ENCODE peak calls at places on chromosomes 16 and 17, in eight cellular contexts. F is body of pancreas; L is lung; N is CD4-positive, CD25-positive, alpha-beta regulatory T cell; O is fibroblast of lung; X is neural progenitor cell; P is CD4-positive, alpha-beta memory T cell; W is mesendoderm. C is an unnamed sample.

GRCh38 chr17:22490399-22490798 is 798.1 kb downstream of the KCNJ18 start:
- DNase-seq in N (no peak), O (no peak), P (no peak), L (no peak), W (no peak), F (no peak), X (no peak), C (no peak)

GRCh38 chr16:81885976-81886586 is 107.0 kb downstream of the PLCG2 start:
- DNase-seq in F (peak), P (no peak), X (peak), O (peak), L (no peak), N (no peak), W (peak), C (peak)

GRCh38 chr16:69057400-69058378 is 47.8 kb upstream of the HAS3 start:
- DNase-seq in F (peak), X (no peak), L (no peak), N (no peak), P (no peak), W (no peak), O (peak), C (no peak)

GRCh38 chr17:79019631-79020584 is 4.1 kb upstream of the C1QTNF1 start:
- DNase-seq in L (no peak), O (peak), P (peak), X (peak), F (peak), W (peak), N (peak), C (peak)

GRCh38 chr17:44878627-44879221 is 20.5 kb downstream of the EFTUD2 start:
- DNase-seq in P (peak), O (peak), X (peak), F (peak), W (peak), N (peak), L (no peak), C (no peak)

GRCh38 chr16:78183437-78183836 is 84.0 kb downstream of the WWOX start:
- DNase-seq in P (no peak), W (no peak), X (no peak), N (no peak), O (no peak), F (no peak), L (no peak), C (no peak)

GRCh38 chr17:34580685-34581445 is 1.5 kb downstream of the TMEM132E start:
- DNase-seq in O (no peak), X (peak), W (peak), L (no peak), N (no peak), F (no peak), P (no peak), C (no peak)

GRCh38 chr17:37148171-37148570 is 199.4 kb downstream of the AATF start:
- DNase-seq in W (no peak), L (no peak), F (no peak), N (no peak), X (no peak), P (no peak), O (peak), C (no peak)

GRCh38 chr17:50263293-50264262 is 10.7 kb upstream of the TMEM92 start:
- DNase-seq in F (no peak), X (no peak), W (no peak), O (no peak), N (no peak), L (no peak), P (no peak), C (no peak)

GRCh38 chr16:80802902-80803301 is 1.5 kb downstream of the CDYL2 start:
- DNase-seq in W (no peak), L (no peak), X (no peak), O (no peak), N (no peak), F (no peak), P (no peak), C (no peak)

GRCh38 chr16:65154321-65154720 is 32.5 kb upstream of the CDH11 start:
- DNase-seq in O (peak), N (no peak), X (peak), F (no peak), W (peak), P (no peak), L (no peak), C (no peak)

GRCh38 chr17:29042679-29043538 is at the start of gene PIPOX:
- DNase-seq in W (peak), L (peak), F (peak), P (no peak), N (no peak), X (peak), O (peak), C (no peak)

GRCh38 chr17:74778960-74779359 is 2.8 kb upstream of the NAT9 start:
- DNase-seq in L (no peak), W (no peak), N (no peak), X (no peak), P (no peak), O (peak), F (no peak), C (no peak)

GRCh38 chr17:71431146-71431545 is 689.7 kb upstream of the SOX9 start:
- DNase-seq in F (no peak), L (no peak), X (no peak), O (no peak), N (no peak), W (no peak), P (no peak), C (no peak)

GRCh38 chr17:34988644-34989043 is 8.3 kb downstream of the LIG3 start:
- DNase-seq in L (no peak), F (no peak), X (no peak), P (no peak), W (no peak), O (no peak), N (no peak), C (no peak)

GRCh38 chr16:85168732-85169256 is 56.5 kb upstream of the CIBAR2 start:
- DNase-seq in W (peak), F (peak), L (no peak), N (no peak), O (peak), P (no peak), X (peak), C (no peak)

GRCh38 chr16:4922721-4923342 is 14.1 kb downstream of the PPL start:
- DNase-seq in P (no peak), X (no peak), W (no peak), N (no peak), O (no peak), L (no peak), F (no peak), C (no peak)

GRCh38 chr16:12245088-12245922 is 268.8 kb downstream of the SNX29 start:
- DNase-seq in P (no peak), F (no peak), L (no peak), O (no peak), W (no peak), X (no peak), N (no peak), C (no peak)

GRCh38 chr16:70298988-70299938 is at the start of gene DDX19B:
- DNase-seq in O (peak), W (peak), N (peak), X (peak), L (peak), F (peak), P (peak), C (peak)

GRCh38 chr16:23081675-23082119 is 67.6 kb downstream of the USP31 start:
- DNase-seq in X (no peak), O (peak), N (no peak), L (no peak), W (peak), P (no peak), F (no peak), C (no peak)

GRCh38 chr16:88429387-88430184 is 23.5 kb upstream of the ZFPM1 start:
- DNase-seq in L (no peak), P (no peak), O (no peak), W (no peak), F (no peak), X (no peak), N (no peak), C (no peak)

GRCh38 chr16:12403746-12404658 is 399.7 kb downstream of the CPPED1 start:
- DNase-seq in O (no peak), X (peak), W (no peak), F (no peak), L (no peak), N (no peak), P (no peak), C (no peak)

GRCh38 chr17:4839965-4840892 is 7.1 kb downstream of the MINK1 start:
- DNase-seq in L (no peak), P (no peak), X (no peak), N (no peak), W (no peak), O (no peak), F (no peak), C (no peak)

GRCh38 chr16:51813609-51814008 is 662.5 kb upstream of the SALL1 start:
- DNase-seq in O (no peak), W (peak), N (no peak), P (no peak), L (no peak), X (peak), F (no peak), C (no peak)

GRCh38 chr16:78697426-78697825 is 598.0 kb downstream of the WWOX start:
- DNase-seq in L (no peak), W (no peak), P (no peak), O (no peak), X (no peak), N (no peak), F (no peak), C (no peak)

GRCh38 chr17:27915715-27916114 is 22.6 kb upstream of the LYRM9 start:
- DNase-seq in L (no peak), O (no peak), X (peak), P (no peak), N (no peak), F (no peak), W (peak), C (no peak)

GRCh38 chr17:4118095-4118743 is 24.6 kb downstream of the ZZEF1 start:
- DNase-seq in X (no peak), W (no peak), L (no peak), N (no peak), P (no peak), O (peak), F (no peak), C (no peak)

GRCh38 chr16:47734987-47735594 is 274.0 kb downstream of the PHKB start:
- DNase-seq in P (no peak), L (peak), N (no peak), F (peak), X (no peak), O (no peak), W (peak), C (no peak)

GRCh38 chr16:82609140-82609539 is 17.6 kb upstream of the CDH13 start:
- DNase-seq in W (no peak), F (no peak), P (no peak), O (no peak), X (no peak), N (no peak), L (no peak), C (no peak)

GRCh38 chr16:48565752-48566151 is 44.2 kb downstream of the N4BP1 start:
- DNase-seq in L (no peak), N (no peak), X (no peak), O (no peak), W (no peak), P (no peak), F (no peak), C (no peak)

DNA sequence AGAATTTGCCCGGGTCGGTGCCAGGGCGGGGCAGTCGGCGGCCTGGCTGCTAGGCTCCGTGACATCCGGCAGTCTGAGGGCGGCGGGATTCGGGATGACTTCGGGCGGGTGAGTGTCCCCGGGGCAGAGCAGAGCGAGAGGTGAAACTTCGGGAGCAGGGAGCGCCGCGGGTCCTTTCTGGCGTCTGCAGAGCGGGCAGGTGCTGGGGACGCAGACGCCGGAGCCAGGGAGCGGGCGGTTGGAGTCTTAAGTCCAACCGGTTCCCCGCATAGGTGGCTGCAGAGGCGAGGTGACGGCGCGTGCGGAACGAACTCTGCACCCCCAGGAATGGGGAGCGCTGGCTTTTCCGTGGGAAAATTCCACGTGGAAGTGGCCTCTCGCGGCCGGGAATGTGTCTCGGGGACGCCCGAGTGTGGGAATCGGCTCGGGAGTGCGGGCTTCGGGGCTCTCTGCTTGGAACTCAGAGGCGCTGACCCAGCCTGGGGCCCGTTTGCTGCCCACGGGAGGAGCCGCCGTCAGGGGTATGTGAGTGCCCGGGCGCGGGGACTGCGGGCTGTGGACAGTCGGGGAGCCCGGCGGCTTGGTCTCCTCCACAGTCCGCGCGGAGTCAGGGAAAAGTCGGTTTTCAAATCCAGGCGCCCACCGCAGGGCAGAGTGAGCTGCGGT is at the start of gene B4GALNT2:
- DNase-seq in L (no peak), P (peak), W (peak), O (peak), F (peak), N (no peak), X (peak), C (no peak)
- H3K4me3 ChIP-seq in L (no peak), P (no peak), W (no peak), O (peak), F (no peak), N (no peak), X (peak), C (no peak)

DNA sequence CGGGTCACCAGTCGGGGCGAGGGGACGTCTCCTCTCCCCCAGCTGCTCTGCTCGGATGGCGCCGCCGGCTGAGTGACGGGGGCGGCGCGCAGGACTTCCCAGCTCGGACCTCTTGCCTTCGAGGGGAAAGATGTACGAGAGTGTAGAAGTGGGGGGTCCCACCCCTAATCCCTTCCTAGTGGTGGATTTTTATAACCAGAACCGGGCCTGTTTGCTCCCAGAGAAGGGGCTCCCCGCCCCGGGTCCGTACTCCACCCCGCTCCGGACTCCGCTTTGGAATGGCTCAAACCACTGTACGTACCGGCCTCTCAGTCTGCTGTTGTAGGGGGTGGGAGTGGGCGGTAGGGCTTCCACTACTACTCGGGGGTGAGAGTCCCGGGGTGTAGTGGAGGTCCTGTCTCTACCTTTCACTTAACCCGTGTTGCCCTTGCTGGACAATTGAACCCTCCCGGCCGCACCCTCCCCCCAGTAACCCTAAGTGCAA is 21.9 kb downstream of the GJD3 start:
- DNase-seq in X (no peak), O (no peak), L (no peak), P (no peak), F (no peak), W (no peak), N (no peak), C (no peak)
- H3K27ac ChIP-seq in X (no peak), O (peak), L (peak), P (peak), F (peak), W (peak), N (peak), C (peak)

GRCh38 chr17:77528516-77529327 is 388.0 kb downstream of the SEC14L1 start:
- DNase-seq in L (no peak), P (no peak), F (no peak), X (peak), N (no peak), O (no peak), W (peak), C (no peak)
- H3K4me3 ChIP-seq in L (no peak), P (no peak), F (no peak), X (peak), N (no peak), O (peak), W (peak), C (peak)

DNA sequence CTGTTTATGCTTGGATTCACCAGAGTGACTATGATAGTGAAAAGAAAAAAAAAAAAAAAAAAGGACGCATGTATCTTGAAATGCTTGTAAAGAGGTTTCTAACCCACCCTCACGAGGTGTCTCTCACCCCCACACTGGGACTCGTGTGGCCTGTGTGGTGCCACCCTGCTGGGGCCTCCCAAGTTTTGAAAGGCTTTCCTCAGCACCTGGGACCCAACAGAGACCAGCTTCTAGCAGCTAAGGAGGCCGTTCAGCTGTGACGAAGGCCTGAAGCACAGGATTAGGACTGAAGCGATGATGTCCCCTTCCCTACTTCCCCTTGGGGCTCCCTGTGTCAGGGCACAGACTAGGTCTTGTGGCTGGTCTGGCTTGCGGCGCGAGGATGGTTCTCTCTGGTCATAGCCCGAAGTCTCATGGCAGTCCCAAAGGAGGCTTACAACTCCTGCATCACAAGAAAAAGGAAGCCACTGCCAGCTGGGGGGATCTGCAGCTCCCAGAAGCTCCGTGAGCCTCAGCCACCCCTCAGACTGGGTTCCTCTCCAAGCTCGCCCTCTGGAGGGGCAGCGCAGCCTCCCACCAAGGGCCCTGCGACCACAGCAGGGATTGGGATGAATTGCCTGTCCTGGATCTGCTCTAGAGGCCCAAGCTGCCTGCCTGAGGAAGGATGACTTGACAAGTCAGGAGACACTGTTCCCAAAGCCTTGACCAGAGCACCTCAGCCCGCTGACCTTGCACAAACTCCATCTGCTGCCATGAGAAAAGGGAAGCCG is 27.2 kb downstream of the STH start:
- DNase-seq in L (no peak), N (no peak), O (no peak), F (peak), P (no peak), W (no peak), X (no peak), C (no peak)
- H3K27ac ChIP-seq in L (no peak), N (no peak), O (no peak), F (peak), P (no peak), W (no peak), X (no peak), C (no peak)

DNA sequence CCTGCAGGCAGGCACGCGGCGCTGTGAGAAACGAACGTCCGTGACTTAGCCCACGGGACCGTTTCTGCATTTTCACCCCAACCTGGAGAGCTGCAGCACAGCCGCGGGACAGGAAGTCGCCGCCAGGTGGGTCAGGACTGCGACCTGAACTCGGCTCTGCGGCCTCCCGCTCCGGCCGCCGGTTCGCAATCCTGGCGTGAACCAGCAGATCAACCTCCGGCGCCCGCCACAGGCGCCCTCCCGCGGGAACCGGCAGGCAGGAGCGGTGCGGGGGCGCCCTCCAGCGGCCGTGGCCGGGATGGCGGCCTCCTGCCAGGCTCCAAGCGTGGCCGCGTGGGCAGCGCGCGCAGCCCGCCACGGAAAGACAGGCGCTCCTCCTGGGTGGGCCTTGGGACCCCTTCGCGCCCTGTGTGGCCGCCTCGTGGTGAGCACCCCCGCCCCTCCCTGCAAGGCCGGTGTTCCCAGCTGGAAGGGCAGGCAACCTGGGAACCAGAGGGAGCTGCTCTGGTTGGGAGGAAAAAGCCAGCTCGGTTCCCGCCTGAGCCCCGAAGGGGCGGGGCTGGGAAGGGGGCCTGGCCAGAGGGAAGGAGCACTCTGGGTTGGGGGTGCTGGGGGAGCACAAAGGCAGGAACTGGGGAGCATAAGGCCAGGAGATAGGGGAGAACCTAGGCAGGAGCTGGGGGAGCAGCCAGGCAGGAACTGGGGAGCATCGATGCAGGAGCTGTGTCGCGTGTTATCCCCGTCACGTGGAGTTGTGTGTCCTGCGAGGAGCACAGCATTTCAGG is 28.2 kb downstream of the ACTG1 start:
- DNase-seq in N (peak), W (peak), L (peak), X (peak), P (peak), F (peak), O (peak), C (peak)
- H3K4me3 ChIP-seq in N (no peak), W (peak), L (no peak), X (peak), P (no peak), F (no peak), O (peak), C (peak)

DNA sequence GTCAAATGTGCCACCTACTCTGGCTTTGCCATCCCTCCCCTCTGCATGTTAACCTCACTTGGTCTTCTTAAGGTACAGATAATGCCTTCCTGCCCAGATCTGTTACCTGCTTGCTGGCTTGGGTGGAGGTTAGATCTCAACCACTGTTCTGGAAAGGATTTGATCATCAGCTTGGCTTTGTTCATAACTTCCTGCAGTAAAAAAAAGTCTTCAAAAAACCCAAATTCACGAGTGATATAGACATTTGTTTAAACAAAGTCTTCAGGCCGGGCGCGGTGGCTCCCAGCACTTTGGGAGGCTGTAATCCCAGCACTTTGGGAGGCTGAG is 252.8 kb downstream of the NTN1 start:
- DNase-seq in L (no peak), P (no peak), N (no peak), X (no peak), O (no peak), F (no peak), W (no peak), C (peak)
- H3K27ac ChIP-seq in L (no peak), P (no peak), N (no peak), X (no peak), O (no peak), F (no peak), W (no peak), C (no peak)

GRCh38 chr17:7435676-7436555 is 681 bp downstream of the TMEM102 start:
- DNase-seq in P (peak), X (peak), W (peak), N (no peak), O (no peak), F (peak), L (peak), C (no peak)
- H3K4me3 ChIP-seq in P (peak), X (peak), W (peak), N (peak), O (peak), F (peak), L (peak), C (peak)

DNA sequence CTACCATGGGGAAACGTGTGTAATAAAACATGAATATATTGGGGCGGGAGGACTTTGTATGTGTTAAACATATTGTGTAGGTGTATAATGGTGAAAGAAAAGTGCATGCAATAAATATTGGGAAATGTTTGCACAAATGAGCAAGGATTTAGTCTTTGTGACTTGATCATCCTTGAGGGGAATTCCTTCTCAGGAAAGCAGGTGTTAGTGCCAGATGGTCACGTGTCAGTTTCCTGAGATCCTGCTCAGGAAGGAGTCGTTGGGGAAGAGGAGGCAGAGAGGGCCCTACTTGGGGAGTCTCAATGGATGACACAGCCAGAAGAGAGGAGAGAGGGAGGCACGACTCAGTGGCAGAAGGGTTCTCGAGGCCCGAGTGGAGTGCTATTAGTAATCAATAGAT is 53.2 kb downstream of the MSI2 start:
- DNase-seq in X (no peak), F (no peak), L (no peak), P (no peak), W (no peak), N (no peak), O (no peak), C (no peak)
- H3K27ac ChIP-seq in X (peak), F (no peak), L (no peak), P (no peak), W (no peak), N (no peak), O (no peak), C (no peak)